ENCODE peak calls at places on chromosomes 13 and 19, in seven cellular contexts. F is breast epithelium, W is nephron progenitor cell, Y is suprapubic skin, O is hepatocyte, L is mucosa of descending colon, K is lower lobe of right lung. V is an unnamed sample.

GRCh38 chr13:110319774-110320509 is 12.9 kb downstream of the COL4A2 start:
- DNase-seq in K (peak), Y (no peak), O (no peak), W (no peak), F (no peak), L (no peak), V (no peak)

GRCh38 chr13:106078191-106078590 is 457.3 kb downstream of the EFNB2 start:
- DNase-seq in W (no peak), K (no peak), O (no peak), Y (no peak), L (no peak), F (no peak), V (no peak)

GRCh38 chr13:36858285-36858684 is 39.3 kb downstream of the RFXAP start:
- DNase-seq in F (no peak), K (no peak), Y (no peak), W (peak), O (peak), L (no peak), V (no peak)

GRCh38 chr13:38908574-38908973 is 82.1 kb downstream of the STOML3 start:
- DNase-seq in W (no peak), F (no peak), O (no peak), Y (no peak), K (no peak), L (no peak), V (no peak)

GRCh38 chr13:75468602-75469001 is 13.4 kb downstream of the TBC1D4 start:
- DNase-seq in Y (no peak), F (no peak), O (no peak), K (no peak), W (no peak), L (no peak), V (no peak)

GRCh38 chr19:54418030-54418929 is 3.0 kb downstream of the TTYH1 start:
- DNase-seq in O (no peak), L (no peak), Y (no peak), K (no peak), W (no peak), F (no peak), V (no peak)

GRCh38 chr13:67134322-67135129 is 95.6 kb downstream of the PCDH9 start:
- DNase-seq in F (no peak), K (no peak), W (no peak), L (no peak), O (no peak), Y (no peak), V (no peak)

GRCh38 chr19:17234911-17235617 is 9.0 kb downstream of the OCEL1 start:
- DNase-seq in Y (no peak), L (peak), K (peak), F (no peak), W (peak), O (no peak), V (no peak)

GRCh38 chr13:46516624-46517318 is 36.2 kb upstream of the LRCH1 start:
- DNase-seq in O (peak), W (no peak), Y (no peak), F (no peak), L (no peak), K (no peak), V (no peak)

GRCh38 chr13:83906240-83906820 is 24.1 kb upstream of the SLITRK1 start:
- DNase-seq in K (no peak), W (no peak), L (no peak), F (no peak), O (no peak), Y (no peak), V (no peak)

GRCh38 chr13:20101467-20102316 is 59.2 kb downstream of the GJA3 start:
- DNase-seq in L (no peak), O (no peak), W (no peak), Y (no peak), F (no peak), K (no peak), V (no peak)

GRCh38 chr13:46296920-46297319 is 85.2 kb downstream of the LRRC63 start:
- DNase-seq in K (no peak), W (no peak), L (no peak), O (peak), F (no peak), Y (no peak), V (no peak)

GRCh38 chr13:64165826-64166225 is 2750.2 kb upstream of the PCDH20 start:
- DNase-seq in W (no peak), K (no peak), Y (no peak), F (no peak), L (no peak), O (no peak), V (no peak)

GRCh38 chr19:39405930-39406655 is 554 bp upstream of the ZFP36 start:
- DNase-seq in O (no peak), W (no peak), L (no peak), Y (no peak), K (no peak), F (no peak), V (no peak)

GRCh38 chr19:8488351-8488750 is 14.1 kb downstream of the PRAM1 start:
- DNase-seq in L (peak), W (no peak), F (no peak), K (no peak), O (no peak), Y (no peak), V (no peak)

GRCh38 chr13:42720116-42720857 is 61.1 kb upstream of the FAM216B start:
- DNase-seq in Y (no peak), F (no peak), L (no peak), O (peak), K (no peak), W (no peak), V (no peak)

GRCh38 chr13:51125495-51126226 is 14.6 kb upstream of the C13orf42 start:
- DNase-seq in W (peak), L (peak), O (peak), K (peak), Y (no peak), F (no peak), V (peak)

GRCh38 chr13:39273953-39274352 is 235.7 kb downstream of the NHLRC3 start:
- DNase-seq in F (no peak), K (no peak), O (peak), Y (no peak), W (no peak), L (peak), V (no peak)

GRCh38 chr19:48837081-48837524 is 812 bp upstream of the HSD17B14 start:
- DNase-seq in O (peak), K (peak), W (peak), F (peak), Y (peak), L (peak), V (peak)

GRCh38 chr19:18961767-18962423 is 20.9 kb upstream of the HOMER3 start:
- DNase-seq in W (peak), O (peak), F (no peak), L (no peak), Y (no peak), K (no peak), V (no peak)

GRCh38 chr19:18514800-18515682 is 6.8 kb downstream of the ELL start:
- DNase-seq in W (no peak), K (peak), L (peak), Y (no peak), O (peak), F (no peak), V (no peak)

GRCh38 chr13:32911506-32911905 is 104.7 kb upstream of the KL start:
- DNase-seq in F (no peak), O (peak), K (no peak), Y (no peak), L (no peak), W (peak), V (no peak)

GRCh38 chr19:5166262-5166661 is 174.3 kb downstream of the PTPRS start:
- DNase-seq in K (no peak), Y (no peak), L (no peak), F (no peak), O (no peak), W (no peak), V (no peak)

DNA sequence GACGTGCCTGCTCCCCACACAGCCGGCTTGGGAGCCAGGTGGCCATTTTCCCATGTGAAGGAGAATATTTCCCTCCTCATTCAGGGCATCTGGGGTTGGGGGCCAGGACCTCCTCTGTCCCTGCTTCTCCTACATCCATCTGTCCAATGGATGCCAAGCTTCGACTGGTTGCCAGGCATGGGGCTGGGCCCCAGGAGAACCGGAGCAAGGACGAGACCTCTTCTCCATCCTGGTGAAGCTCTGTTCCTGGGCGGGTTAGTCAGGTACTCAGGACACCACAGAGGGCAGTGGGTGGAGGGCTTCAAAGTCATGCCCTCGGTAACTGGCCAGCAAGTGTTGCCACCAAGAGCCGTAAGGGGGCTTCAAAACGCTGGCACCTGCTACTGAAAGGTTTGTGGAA is 22.3 kb upstream of the SLC15A1 start:
- DNase-seq in O (no peak), F (no peak), W (no peak), K (no peak), Y (no peak), L (no peak), V (no peak)
- TF ChIP-seq CTCF in O (no peak), F (no peak), W (no peak), K (no peak), Y (no peak), L (no peak), V (no peak)

GRCh38 chr19:42538841-42539709 is 10.8 kb upstream of the CEACAM1 start:
- DNase-seq in F (peak), K (no peak), Y (no peak), O (no peak), W (no peak), L (no peak), V (peak)
- TF ChIP-seq CTCF in F (no peak), K (no peak), Y (no peak), O (no peak), W (no peak), L (no peak), V (no peak)

GRCh38 chr13:65965496-65965895 is 1264.6 kb downstream of the PCDH9 start:
- DNase-seq in L (no peak), O (no peak), W (no peak), F (no peak), Y (no peak), K (no peak), V (no peak)

GRCh38 chr13:65971541-65971940 is 1258.6 kb downstream of the PCDH9 start:
- DNase-seq in L (no peak), Y (no peak), F (no peak), O (no peak), K (no peak), W (no peak), V (no peak)

GRCh38 chr13:65964672-65965071 is 1265.5 kb downstream of the PCDH9 start:
- DNase-seq in Y (no peak), F (no peak), O (no peak), K (no peak), W (no peak), L (no peak), V (no peak)

DNA sequence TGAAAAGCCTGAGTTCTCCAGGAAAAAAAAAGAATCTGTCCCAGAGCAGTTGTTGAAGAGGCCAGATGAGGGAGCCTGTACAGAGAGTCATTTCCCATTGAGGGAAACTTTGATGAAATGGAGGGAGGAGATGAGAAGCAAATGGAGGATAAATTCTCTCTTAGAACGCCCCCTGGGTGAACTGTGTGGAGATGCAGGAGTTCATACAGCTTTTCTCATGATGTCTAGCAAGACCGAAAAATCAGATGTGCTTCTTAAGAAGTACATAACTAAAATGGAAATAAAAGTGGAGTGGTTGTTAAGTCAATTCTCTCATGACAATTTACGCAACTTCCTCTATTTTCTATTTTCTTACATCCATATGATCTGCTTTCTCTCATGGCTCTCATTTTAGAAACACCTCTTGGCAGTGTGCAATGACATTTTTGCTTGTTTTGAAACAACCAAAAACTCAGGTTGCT is 1263.1 kb downstream of the PCDH9 start:
- DNase-seq in L (no peak), W (no peak), F (no peak), O (peak), Y (no peak), K (no peak), V (no peak)
- TF ChIP-seq CTCF in L (no peak), W (peak), F (no peak), O (peak), Y (no peak), K (no peak), V (peak)

DNA sequence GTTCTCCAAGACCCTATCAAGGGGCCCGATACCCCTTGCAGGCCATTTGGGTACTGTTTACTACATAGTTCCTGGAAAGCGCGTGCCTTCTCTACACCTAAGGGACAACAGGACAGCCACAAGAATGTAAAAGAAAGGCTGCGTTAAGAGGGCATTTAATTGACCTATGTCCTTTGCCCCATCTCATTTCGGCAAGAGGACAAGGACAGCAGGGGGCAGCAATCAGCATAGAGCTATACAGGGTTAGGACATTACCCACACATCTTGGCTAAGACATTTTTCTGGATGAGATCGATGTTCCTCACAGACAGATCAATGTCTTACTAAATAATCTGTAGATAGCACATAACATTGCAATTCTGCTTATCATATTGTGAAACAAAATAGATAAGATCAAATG is 41.2 kb downstream of the FLT3 start:
- DNase-seq in K (no peak), W (peak), Y (no peak), F (no peak), L (peak), O (peak), V (no peak)
- TF ChIP-seq CTCF in K (peak), W (peak), Y (no peak), F (no peak), L (no peak), O (peak), V (peak)

GRCh38 chr19:10019246-10019645 is 6.0 kb downstream of the RDH8 start:
- DNase-seq in F (no peak), Y (no peak), O (no peak), K (no peak), W (no peak), L (no peak), V (no peak)
- TF ChIP-seq CTCF in F (no peak), Y (no peak), O (no peak), K (no peak), W (no peak), L (no peak), V (no peak)

GRCh38 chr19:1035998-1036621 is 3.8 kb upstream of the ABCA7 start:
- DNase-seq in O (no peak), W (no peak), F (no peak), Y (no peak), L (no peak), K (no peak), V (no peak)
- TF ChIP-seq CTCF in O (no peak), W (no peak), F (no peak), Y (no peak), L (no peak), K (no peak), V (no peak)

GRCh38 chr19:35615036-35615435 is 2.5 kb downstream of the HAUS5 start:
- DNase-seq in F (no peak), W (no peak), O (no peak), K (no peak), L (no peak), Y (no peak), V (no peak)

GRCh38 chr19:35621708-35622107 is 7.1 kb upstream of the RBM42 start:
- DNase-seq in L (no peak), W (no peak), Y (no peak), K (no peak), O (no peak), F (no peak), V (no peak)

GRCh38 chr19:35620001-35620400 is 7.5 kb downstream of the HAUS5 start:
- DNase-seq in O (no peak), K (no peak), Y (no peak), F (no peak), W (no peak), L (no peak), V (no peak)

GRCh38 chr19:35619290-35619923 is 6.9 kb downstream of the HAUS5 start:
- DNase-seq in Y (no peak), K (no peak), O (no peak), L (no peak), F (no peak), W (no peak), V (no peak)

DNA sequence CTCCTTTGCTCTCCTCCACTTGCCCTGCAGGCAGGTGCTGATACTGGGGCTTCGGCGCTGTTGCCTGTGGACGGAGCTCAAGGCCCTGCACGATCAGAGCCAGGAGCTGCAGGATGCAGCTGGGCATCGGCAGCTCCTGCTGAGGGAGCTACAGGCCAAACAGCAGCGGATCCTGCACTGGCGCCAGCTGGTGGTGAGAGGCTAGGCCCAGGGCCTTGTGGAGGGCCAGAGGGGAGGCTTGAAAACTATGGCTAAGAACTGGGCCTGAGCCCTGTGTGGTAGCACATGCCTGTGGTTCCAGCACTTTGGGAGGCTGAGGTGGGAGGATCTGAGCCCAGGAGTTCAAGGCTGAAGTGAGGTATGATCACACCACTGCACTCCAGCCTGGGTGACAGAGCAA is 6.3 kb downstream of the HAUS5 start:
- DNase-seq in K (no peak), Y (no peak), W (no peak), O (no peak), F (no peak), L (no peak), V (no peak)
- TF ChIP-seq CTCF in K (no peak), Y (no peak), W (no peak), O (no peak), F (no peak), L (no peak), V (no peak)

GRCh38 chr13:30456290-30456689 is 9.4 kb downstream of the HMGB1 start:
- DNase-seq in L (no peak), F (no peak), Y (no peak), O (no peak), W (no peak), K (no peak), V (no peak)

GRCh38 chr13:30454991-30455390 is 10.7 kb downstream of the HMGB1 start:
- DNase-seq in K (no peak), F (no peak), W (no peak), L (no peak), Y (no peak), O (no peak), V (no peak)

GRCh38 chr13:30453727-30454126 is 12.0 kb downstream of the HMGB1 start:
- DNase-seq in O (no peak), K (no peak), L (no peak), F (no peak), W (no peak), Y (no peak), V (no peak)

DNA sequence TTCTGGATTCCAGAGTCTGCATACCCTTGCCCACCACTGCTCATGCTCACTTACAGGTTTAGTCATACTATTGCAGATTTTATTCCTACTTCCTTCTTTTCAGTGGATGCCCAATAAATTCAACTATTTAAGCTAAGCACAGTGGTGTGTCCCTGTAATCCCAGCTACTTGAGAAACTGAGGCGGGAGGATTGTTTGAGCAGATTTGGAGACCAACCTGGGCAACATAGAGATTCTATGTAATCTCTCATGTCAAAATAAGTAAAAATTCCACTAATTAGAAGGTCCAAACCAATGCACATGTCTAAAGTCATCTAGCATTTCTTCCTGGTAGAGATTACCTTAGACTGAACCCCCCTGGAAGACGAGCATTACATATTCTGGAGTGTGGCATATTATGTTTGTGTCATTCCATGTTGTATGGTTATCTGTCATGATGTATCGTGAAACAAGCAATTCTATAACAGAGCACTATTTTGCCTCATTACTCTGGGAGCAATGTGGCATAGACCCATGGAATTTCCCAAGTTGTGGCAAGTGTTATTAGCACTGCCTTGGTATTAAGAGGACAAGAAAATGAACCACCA is 8.3 kb downstream of the HMGB1 start:
- DNase-seq in O (no peak), W (no peak), Y (no peak), K (no peak), F (no peak), L (no peak), V (no peak)
- TF ChIP-seq CTCF in O (no peak), W (no peak), Y (no peak), K (no peak), F (no peak), L (no peak), V (no peak)

V was measured in osteocyte.